ENCODE peak calls at places on chromosomes 5 and 9, in four cellular contexts. N, R, W and Q are unnamed samples.
A peak's percentile ranks its signal among the peaks of the same experiment; 100 is the strongest.

GRCh38 chr5:169848792-169849191 is 131.5 kb downstream of the INSYN2B start:
- DNase-seq in N (no peak), R (no peak), W (no peak), Q (no peak)

GRCh38 chr9:35757527-35758275 is 3.6 kb upstream of the MSMP start:
- DNase-seq in N (no peak), R (no peak), W (no peak), Q (no peak)

GRCh38 chr9:35618854-35619799 is 914 bp upstream of the CD72 start:
- DNase-seq in W (no peak), N (peak; percentile 20), R (no peak), Q (peak; percentile 55)

GRCh38 chr5:150411245-150411979 is 1.3 kb downstream of the CD74 start:
- DNase-seq in W (peak; percentile 80), N (peak; percentile 77), R (no peak), Q (peak; percentile 84)

GRCh38 chr5:148623741-148624140 is 30.6 kb downstream of the HTR4 start:
- DNase-seq in W (no peak), N (no peak), R (no peak), Q (no peak)

GRCh38 chr5:146690880-146691355 is 174.9 kb upstream of the GPR151 start:
- DNase-seq in R (no peak), W (no peak), N (no peak), Q (no peak)

GRCh38 chr5:165244407-165244806 is 1739.0 kb downstream of the MAT2B start:
- DNase-seq in R (no peak), N (no peak), W (no peak), Q (no peak)

GRCh38 chr9:129094387-129095169 is 13.7 kb downstream of the DOLPP1 start:
- DNase-seq in R (no peak), N (no peak), W (no peak), Q (no peak)

GRCh38 chr5:142366007-142366406 is 41.2 kb upstream of the SPRY4 start:
- DNase-seq in W (no peak), N (no peak), R (no peak), Q (no peak)

GRCh38 chr9:70811638-70812037 is 309.8 kb downstream of the TRPM3 start:
- DNase-seq in W (no peak), N (no peak), R (no peak), Q (no peak)

GRCh38 chr9:36939214-36939613 is 94.9 kb downstream of the PAX5 start:
- DNase-seq in N (no peak), R (no peak), W (no peak), Q (no peak)

GRCh38 chr9:129102791-129103594 is 7.6 kb downstream of the CRAT start:
- DNase-seq in R (no peak), W (peak; percentile 45), N (no peak), Q (no peak)

GRCh38 chr5:1293416-1293996 is 1.4 kb downstream of the TERT start:
- DNase-seq in N (no peak), W (no peak), R (no peak), Q (no peak)

GRCh38 chr5:180209137-180209581 is at the start of gene RASGEF1C:
- DNase-seq in W (peak; percentile 43), N (peak; percentile 67), R (peak; percentile 75), Q (peak; percentile 45)

GRCh38 chr5:112862085-112862484 is 998 bp downstream of the SRP19 start:
- DNase-seq in R (no peak), N (no peak), W (no peak), Q (no peak)

GRCh38 chr5:61159070-61159469 is 3.2 kb downstream of the SMIM15 start:
- DNase-seq in R (no peak), W (no peak), N (no peak), Q (no peak)

GRCh38 chr5:54344653-54345052 is 34.3 kb upstream of the ARL15 start:
- DNase-seq in N (no peak), R (no peak), W (no peak), Q (no peak)

GRCh38 chr5:133947431-133947841 is 21.0 kb downstream of the C5orf15 start:
- DNase-seq in R (no peak), N (no peak), W (no peak), Q (no peak)

GRCh38 chr9:129482521-129483466 is 138.1 kb downstream of the C9orf50 start:
- DNase-seq in R (peak; percentile 49), N (no peak), W (peak; percentile 87), Q (no peak)

GRCh38 chr5:33340195-33340594 is 100.6 kb upstream of the TARS1 start:
- DNase-seq in N (no peak), W (no peak), R (no peak), Q (no peak)

GRCh38 chr9:134223091-134223490 is 58.7 kb upstream of the RNU6ATAC start:
- DNase-seq in N (no peak), R (no peak), W (no peak), Q (no peak)

GRCh38 chr5:175765858-175766257 is 105.5 kb upstream of the CPLX2 start:
- DNase-seq in W (no peak), N (no peak), R (no peak), Q (no peak)

GRCh38 chr9:126874546-126875314 is 14.3 kb downstream of the ZBTB34 start:
- DNase-seq in W (no peak), R (no peak), N (no peak), Q (no peak)

GRCh38 chr9:95852059-95853032 is 23.1 kb upstream of the ERCC6L2 start:
- DNase-seq in R (no peak), N (no peak), W (no peak), Q (no peak)

GRCh38 chr9:69502671-69503301 is 169.4 kb downstream of the APBA1 start:
- DNase-seq in R (no peak), W (no peak), N (no peak), Q (peak; percentile 15)

GRCh38 chr9:69097053-69097452 is 61.5 kb downstream of the FXN start:
- DNase-seq in N (no peak), W (no peak), R (no peak), Q (no peak)

GRCh38 chr5:140725799-140726471 is 25.7 kb downstream of the ZMAT2 start:
- DNase-seq in W (peak; percentile 32), N (peak; percentile 43), R (peak; percentile 68), Q (peak; percentile 62)

GRCh38 chr5:51279983-51280382 is 103.3 kb upstream of the ISL1 start:
- DNase-seq in N (no peak), R (no peak), W (no peak), Q (no peak)

GRCh38 chr5:61640631-61641030 is 308.6 kb downstream of the ZSWIM6 start:
- DNase-seq in W (no peak), N (no peak), R (no peak), Q (no peak)

GRCh38 chr9:72384710-72385475 is 19.9 kb upstream of the ZFAND5 start:
- DNase-seq in W (no peak), N (no peak), R (no peak), Q (no peak)

GRCh38 chr5:31663519-31663918 is 24.6 kb downstream of the PDZD2 start:
- DNase-seq in W (no peak), R (no peak), N (no peak), Q (no peak)

GRCh38 chr9:99118782-99119466 is 14.0 kb downstream of the TGFBR1 start:
- DNase-seq in R (no peak), N (peak; percentile 52), W (no peak), Q (peak; percentile 70)

GRCh38 chr9:36665921-36666429 is 93.3 kb downstream of the MELK start:
- DNase-seq in W (no peak), R (no peak), N (no peak), Q (no peak)

GRCh38 chr9:109454041-109454440 is 44.1 kb downstream of the PTPN3 start:
- DNase-seq in R (no peak), W (no peak), N (no peak), Q (no peak)

GRCh38 chr5:42982107-42982622 is 58.0 kb downstream of the ANXA2R start:
- DNase-seq in N (no peak), R (no peak), W (no peak), Q (no peak)

GRCh38 chr5:136522217-136522956 is 157.0 kb upstream of the TRPC7 start:
- DNase-seq in N (no peak), W (no peak), R (no peak), Q (no peak)